ENCODE peak calls at places on chromosomes 2 and 18, in seven cellular contexts. Q, N, A, O, U, R and V are unnamed samples.

GRCh38 chr18:5058768-5059539 is 138.1 kb downstream of the AKAIN1 start:
- DNase-seq in Q (peak; percentile 55), N (no peak), A (no peak), O (no peak), U (no peak), R (no peak), V (no peak)

GRCh38 chr2:149355712-149356422 is 25.5 kb downstream of the LYPD6 start:
- DNase-seq in Q (no peak), N (no peak), A (no peak), O (no peak), U (no peak), R (no peak), V (no peak)

GRCh38 chr2:237060518-237061312 is 25.0 kb upstream of the COPS8 start:
- DNase-seq in Q (no peak), N (peak; percentile 72), A (peak; percentile 38), O (peak; percentile 45), U (peak; percentile 72), R (peak; percentile 47), V (no peak)

GRCh38 chr18:79527656-79528055 is 131.9 kb downstream of the NFATC1 start:
- DNase-seq in Q (no peak), N (no peak), A (peak; percentile 11), O (no peak), U (no peak), R (no peak), V (no peak)

GRCh38 chr2:46717733-46718121 is 197.9 kb downstream of the MCFD2 start:
- DNase-seq in Q (no peak), N (no peak), A (no peak), O (no peak), U (peak; percentile 44), R (no peak), V (no peak)

GRCh38 chr18:50849448-50849847 is 29.5 kb upstream of the ME2 start:
- DNase-seq in Q (no peak), N (no peak), A (no peak), O (no peak), U (peak; percentile 11), R (no peak), V (no peak)

GRCh38 chr2:120766758-120767351 is 31.2 kb downstream of the GLI2 start:
- DNase-seq in Q (no peak), N (peak; percentile 43), A (peak; percentile 23), O (no peak), U (peak; percentile 50), R (no peak), V (no peak)

GRCh38 chr2:165067958-165068612 is 112.8 kb upstream of the SLC38A11 start:
- DNase-seq in Q (no peak), N (peak; percentile 93), A (no peak), O (no peak), U (peak; percentile 23), R (peak; percentile 42), V (no peak)

GRCh38 chr2:101790416-101790815 is 92.9 kb downstream of the MAP4K4 start:
- DNase-seq in Q (no peak), N (no peak), A (no peak), O (no peak), U (no peak), R (no peak), V (no peak)

DNA sequence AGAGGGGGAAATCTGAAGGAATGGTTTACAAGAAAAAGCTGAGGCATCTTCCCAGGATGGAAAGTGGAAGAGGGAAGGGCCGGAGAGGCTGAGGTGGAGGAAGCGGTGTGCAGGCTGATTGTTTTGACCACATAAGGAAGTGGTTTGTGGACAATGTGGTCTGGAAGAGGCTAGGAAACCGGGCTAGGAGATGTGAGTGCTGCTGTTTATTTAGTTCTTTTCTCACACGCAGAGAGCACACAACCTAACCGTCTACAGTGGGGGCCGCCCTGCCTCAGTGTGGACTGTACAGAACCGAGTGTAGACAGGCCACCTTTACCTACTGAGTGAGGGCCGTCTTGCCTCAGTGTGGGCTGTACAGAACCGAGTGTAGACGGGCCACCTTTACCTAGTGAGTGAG is 251.7 kb upstream of the PXDN start:
- DNase-seq in Q (no peak), N (no peak), A (no peak), O (no peak), U (no peak), R (no peak), V (no peak)
- H3K27ac ChIP-seq in Q (no peak overlapping the region), N (no peak overlapping the region), A (no peak overlapping the region), O (no peak overlapping the region), U (no peak overlapping the region), R (no peak overlapping the region), V (no peak overlapping the region)

DNA sequence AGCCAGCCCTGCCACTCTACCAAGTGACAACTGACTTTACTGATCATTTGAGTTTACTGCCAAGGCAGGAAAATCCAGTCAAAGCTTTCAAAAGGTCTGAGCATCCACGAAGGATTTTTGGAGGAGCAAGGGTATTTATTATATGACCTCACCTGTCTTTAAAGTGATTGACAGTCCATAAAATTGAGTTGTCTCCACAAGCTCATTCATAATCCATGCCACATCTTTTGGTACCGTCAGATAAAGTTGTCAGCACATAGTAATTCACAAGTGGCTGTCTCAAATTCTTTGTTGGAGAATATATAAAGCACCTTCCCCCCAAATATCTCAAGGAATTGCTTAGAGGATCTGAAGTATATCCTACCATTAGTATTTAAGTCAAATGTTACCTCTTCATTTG is 240.5 kb downstream of the METTL4 start:
- DNase-seq in Q (no peak), N (no peak), A (no peak), O (no peak), U (no peak), R (no peak), V (no peak)
- H3K27ac ChIP-seq in Q (no peak overlapping the region), N (no peak overlapping the region), A (no peak overlapping the region), O (no peak overlapping the region), U (no peak overlapping the region), R (no peak overlapping the region), V (no peak overlapping the region)

DNA sequence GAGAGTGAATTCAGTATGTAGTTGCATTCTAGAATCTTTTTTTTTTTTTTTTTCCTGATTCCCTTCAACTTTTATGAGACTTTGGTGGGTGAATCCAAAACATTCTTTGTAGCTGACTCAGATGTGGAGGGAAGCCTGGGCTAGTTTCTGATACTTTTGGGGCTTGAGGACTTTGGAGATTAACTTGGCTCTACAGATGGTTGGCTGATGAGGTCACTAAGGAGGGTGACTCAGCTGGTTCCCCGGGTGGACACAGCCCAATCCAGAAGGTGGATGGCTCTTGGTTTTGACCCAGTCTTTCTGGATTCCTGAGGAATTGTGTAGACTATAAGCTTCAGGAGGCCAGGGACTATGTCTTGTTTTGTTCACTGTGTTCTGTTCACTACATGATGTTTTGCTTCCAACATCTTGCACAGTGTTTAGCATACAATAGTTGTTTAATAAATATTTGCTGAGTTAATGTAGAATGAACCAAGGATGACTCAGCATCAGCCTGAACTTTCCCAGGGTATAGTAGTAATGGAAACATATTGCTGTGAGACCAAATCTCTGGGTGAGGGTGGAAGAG is 30.5 kb downstream of the LAMA3 start:
- DNase-seq in Q (no peak), N (no peak), A (no peak), O (peak; percentile 28), U (peak; percentile 98), R (peak; percentile 46), V (peak; percentile 69)
- H3K27ac ChIP-seq in Q (no peak overlapping the region), N (no peak overlapping the region), A (peak overlapping the region; percentile 22), O (peak overlapping the region; percentile 43), U (peak overlapping the region; percentile 65), R (no peak overlapping the region), V (peak overlapping the region; percentile 89)

DNA sequence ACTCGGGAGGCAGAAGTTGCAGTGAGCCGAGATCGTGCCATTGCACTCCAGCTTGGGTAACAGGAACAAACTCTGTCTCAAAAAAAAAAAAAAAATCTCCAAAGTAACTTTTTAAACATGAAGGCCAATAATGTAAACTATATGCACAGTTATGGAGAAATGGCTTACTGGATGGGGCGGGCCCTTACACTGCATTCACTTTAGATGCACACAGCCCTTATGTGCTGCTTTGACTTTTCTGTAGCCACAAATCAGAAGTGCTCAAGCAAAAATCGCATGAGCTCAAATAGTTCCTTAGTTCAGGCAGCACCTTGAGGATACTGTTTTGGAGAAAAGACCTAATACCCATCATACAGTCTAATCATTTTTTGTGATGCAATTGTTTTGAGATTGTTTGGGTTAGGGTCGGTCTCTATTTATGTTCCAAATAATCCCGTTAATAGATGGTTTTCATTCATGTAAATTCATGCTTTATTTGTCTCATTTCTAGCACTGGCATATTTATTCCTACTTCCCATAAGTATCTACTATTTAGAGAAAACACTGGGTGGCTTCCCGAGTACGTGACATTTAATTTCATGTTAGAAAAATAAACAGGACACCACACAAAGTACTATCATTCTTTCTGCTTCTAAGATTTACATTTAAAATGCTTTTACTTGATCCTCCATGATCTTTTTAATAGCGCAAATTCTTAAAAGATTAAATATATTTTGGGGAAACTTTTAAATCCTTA is 34.7 kb downstream of the RBMS1 start:
- DNase-seq in Q (no peak), N (no peak), A (no peak), O (no peak), U (peak; percentile 55), R (no peak), V (no peak)
- H3K27ac ChIP-seq in Q (no peak overlapping the region), N (no peak overlapping the region), A (no peak overlapping the region), O (no peak overlapping the region), U (peak overlapping the region; percentile 95), R (no peak overlapping the region), V (no peak overlapping the region)

GRCh38 chr2:112182581-112183034 is 44.4 kb downstream of the FBLN7 start:
- DNase-seq in Q (no peak), N (no peak), A (no peak), O (no peak), U (no peak), R (no peak), V (no peak)
- H3K27ac ChIP-seq in Q (no peak overlapping the region), N (no peak overlapping the region), A (no peak overlapping the region), O (no peak overlapping the region), U (no peak overlapping the region), R (no peak overlapping the region), V (no peak overlapping the region)

GRCh38 chr18:28086530-28087172 is 90.3 kb downstream of the CDH2 start:
- DNase-seq in Q (no peak), N (no peak), A (no peak), O (no peak), U (peak; percentile 68), R (no peak), V (no peak)

GRCh38 chr18:28091197-28091596 is 85.7 kb downstream of the CDH2 start:
- DNase-seq in Q (no peak), N (no peak), A (no peak), O (no peak), U (no peak), R (no peak), V (no peak)

GRCh38 chr18:28087173-28087563 is 89.8 kb downstream of the CDH2 start:
- DNase-seq in Q (no peak), N (no peak), A (no peak), O (no peak), U (no peak), R (peak; percentile 63), V (no peak)

DNA sequence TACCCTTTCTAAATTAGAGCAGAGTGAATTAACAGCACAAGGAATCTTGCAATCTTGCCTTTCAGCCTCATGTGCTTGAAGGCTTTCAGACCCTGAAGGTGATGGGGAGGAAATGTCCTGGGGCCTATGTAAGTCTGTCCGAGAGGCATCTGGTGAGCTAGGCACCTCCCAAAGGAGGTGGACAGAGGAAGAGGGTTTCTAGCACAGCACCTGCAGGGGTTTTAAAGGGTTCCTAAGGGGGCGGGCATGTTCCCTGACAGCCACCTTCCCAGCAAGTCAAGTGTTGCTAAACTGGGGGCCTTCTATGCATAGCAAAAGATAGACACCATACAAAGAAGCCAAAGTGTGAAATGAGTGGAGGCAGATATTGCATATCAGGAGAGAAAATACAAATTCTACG is 88.5 kb downstream of the CDH2 start:
- DNase-seq in Q (no peak), N (peak; percentile 71), A (no peak), O (no peak), U (no peak), R (no peak), V (no peak)
- H3K27ac ChIP-seq in Q (no peak overlapping the region), N (no peak overlapping the region), A (no peak overlapping the region), O (no peak overlapping the region), U (no peak overlapping the region), R (no peak overlapping the region), V (no peak overlapping the region)